ENCODE peak calls at places on chromosomes 1 and 21, in ten cellular contexts. K is GF-D8; T is occipital lobe; D is activated gamma-delta T cell treated with Interleukin-2 at 50 U/mL for 16 hours; S is activated CD8-positive, alpha-beta memory T cell treated with anti-CD3 and anti-CD28 coated beads for 4 hours; A is GM04504; R is RPMI7951; B is GM03348; O is heart right ventricle; P is cardiac fibroblast. W is an unnamed sample.

GRCh38 chr1:239706245-239706892 is 320.0 kb downstream of the CHRM3 start:
- DNase-seq in R (no peak), D (no peak), T (no peak), K (no peak), B (no peak), P (no peak), A (no peak), O (no peak), S (no peak), W (no peak)

GRCh38 chr1:182069028-182069466 is 7.5 kb upstream of the ZNF648 start:
- DNase-seq in S (no peak), P (peak), R (peak), K (no peak), B (peak), D (no peak), T (peak), A (no peak), O (peak), W (peak)

GRCh38 chr21:17512245-17513213 is at the start of gene CXADR:
- DNase-seq in T (peak), K (no peak), D (peak), A (no peak), P (no peak), R (peak), S (peak), O (peak), B (peak), W (peak)

GRCh38 chr1:94962745-94963265 is 35.9 kb upstream of the CNN3 start:
- DNase-seq in S (no peak), K (peak), T (no peak), A (no peak), D (peak), O (no peak), B (peak), P (peak), R (peak), W (peak)

GRCh38 chr1:52552505-52553371 is at the start of gene TUT4:
- DNase-seq in P (peak), T (peak), D (peak), S (peak), B (peak), A (peak), K (peak), R (peak), O (peak), W (peak)

GRCh38 chr1:150563340-150564038 is 14.3 kb downstream of the ADAMTSL4 start:
- DNase-seq in S (no peak), D (peak), K (no peak), P (peak), R (no peak), B (no peak), O (no peak), A (no peak), T (no peak), W (peak)

GRCh38 chr1:23278717-23279116 is 61.4 kb upstream of the HTR1D start:
- DNase-seq in T (no peak), D (no peak), R (no peak), K (no peak), B (no peak), O (no peak), P (no peak), S (no peak), A (no peak), W (no peak)

GRCh38 chr1:17595602-17595925 is 56.1 kb downstream of the ARHGEF10L start:
- DNase-seq in P (no peak), O (no peak), D (no peak), A (no peak), S (no peak), R (no peak), B (no peak), K (no peak), T (no peak), W (no peak)

GRCh38 chr1:29032839-29033238 is 90.9 kb downstream of the TMEM200B start:
- DNase-seq in K (no peak), R (no peak), A (no peak), B (no peak), S (no peak), D (no peak), P (no peak), T (no peak), O (no peak), W (no peak)

GRCh38 chr1:11422701-11423100 is 56.3 kb upstream of the DISP3 start:
- DNase-seq in S (no peak), K (no peak), P (no peak), D (no peak), R (no peak), T (no peak), O (no peak), B (no peak), A (no peak), W (no peak)

GRCh38 chr1:216314369-216315095 is 108.7 kb downstream of the USH2A start:
- DNase-seq in P (peak), T (no peak), R (no peak), K (no peak), A (no peak), D (no peak), O (no peak), S (no peak), B (no peak), W (no peak)

GRCh38 chr1:47161298-47162040 is 24.2 kb downstream of the CYP4A22 start:
- DNase-seq in B (no peak), S (no peak), K (no peak), O (no peak), A (no peak), P (no peak), T (no peak), D (no peak), R (no peak), W (no peak)

GRCh38 chr1:153527023-153527724 is 8.6 kb downstream of the S100A6 start:
- DNase-seq in A (no peak), S (no peak), T (no peak), K (no peak), R (no peak), O (no peak), D (no peak), B (no peak), P (peak), W (no peak)

GRCh38 chr1:37691497-37692077 is 729 bp upstream of the CDCA8 start:
- DNase-seq in A (no peak), K (no peak), R (peak), D (peak), O (peak), P (peak), T (no peak), B (peak), S (no peak), W (peak)

GRCh38 chr1:219661464-219662092 is 48.7 kb upstream of the ZC3H11B start:
- DNase-seq in K (no peak), T (no peak), S (no peak), R (peak), D (no peak), P (no peak), O (no peak), B (no peak), A (no peak), W (no peak)

GRCh38 chr21:31728191-31728590 is 3.7 kb downstream of the SCAF4 start:
- DNase-seq in K (no peak), A (no peak), R (no peak), O (no peak), T (no peak), S (no peak), P (no peak), B (no peak), D (no peak), W (no peak)

GRCh38 chr1:238336531-238336930 is 445.8 kb upstream of the ZP4 start:
- DNase-seq in O (no peak), K (no peak), R (peak), S (no peak), T (no peak), A (no peak), B (no peak), P (no peak), D (no peak), W (no peak)

GRCh38 chr21:32411366-32412161 is 942 bp upstream of the EVA1C start:
- DNase-seq in K (no peak), R (peak), P (peak), D (peak), B (peak), S (peak), T (peak), O (peak), A (no peak), W (peak)

GRCh38 chr1:97139512-97139911 is 417.9 kb downstream of the PTBP2 start:
- DNase-seq in D (no peak), T (no peak), A (no peak), K (no peak), S (no peak), R (no peak), O (no peak), P (peak), B (peak), W (no peak)

GRCh38 chr1:165793951-165794350 is 25.3 kb upstream of the TMCO1 start:
- DNase-seq in T (no peak), D (no peak), K (no peak), A (no peak), R (no peak), P (peak), S (no peak), B (no peak), O (no peak), W (no peak)

GRCh38 chr1:185733818-185734709 is at the start of gene HMCN1:
- DNase-seq in T (peak), B (peak), A (peak), R (peak), S (no peak), K (no peak), D (no peak), P (peak), O (peak), W (peak)

GRCh38 chr1:24003331-24003972 is 23.3 kb upstream of the SRSF10 start:
- DNase-seq in K (no peak), B (peak), S (no peak), P (peak), O (no peak), T (no peak), A (peak), D (no peak), R (peak), W (no peak)

GRCh38 chr1:3727042-3727824 is 25.0 kb upstream of the CCDC27 start:
- DNase-seq in T (no peak), S (no peak), K (no peak), P (peak), B (peak), A (no peak), O (peak), D (no peak), R (peak), W (no peak)

GRCh38 chr1:230686747-230687146 is 27.2 kb downstream of the AGT start:
- DNase-seq in R (no peak), A (no peak), K (no peak), D (no peak), T (no peak), S (no peak), P (no peak), B (no peak), O (no peak), W (no peak)

GRCh38 chr1:212458817-212459216 is 26.1 kb downstream of the NENF start:
- DNase-seq in T (no peak), O (no peak), P (no peak), B (no peak), A (no peak), D (no peak), S (no peak), K (peak), R (no peak), W (no peak)

GRCh38 chr1:208084220-208084619 is 160.0 kb downstream of the PLXNA2 start:
- DNase-seq in T (no peak), S (no peak), B (no peak), D (no peak), K (no peak), O (no peak), P (no peak), R (no peak), A (no peak), W (no peak)

GRCh38 chr1:151137789-151138188 is 8.6 kb downstream of the SEMA6C start:
- DNase-seq in A (no peak), O (no peak), T (no peak), P (no peak), S (no peak), B (no peak), K (no peak), D (no peak), R (no peak), W (no peak)

GRCh38 chr1:9910425-9911178 is 533 bp upstream of the CTNNBIP1 start:
- DNase-seq in B (peak), K (peak), T (peak), O (peak), S (peak), A (peak), P (peak), R (peak), D (peak), W (peak)

W was measured in adrenal gland.